ENCODE peak calls at places on chromosome 22, in nine cellular contexts. I, F, L, T, H, C, A, X and E are unnamed samples.
A peak's percentile ranks its signal among the peaks of the same experiment; 100 is the strongest.

GRCh38 chr22:39303358-39303757 is 16.1 kb downstream of the RPL3 start:
- DNase-seq in C (no peak), A (no peak), I (no peak), F (no peak), X (peak; percentile 90), L (no peak), T (no peak), H (no peak), E (no peak)

GRCh38 chr22:31346733-31347250 is 646 bp upstream of the PATZ1 start:
- DNase-seq in H (no peak), F (peak; percentile 51), A (peak; percentile 22), T (no peak), C (no peak), I (peak; percentile 83), L (peak; percentile 42), X (peak; percentile 68), E (peak; percentile 88)

GRCh38 chr22:22031571-22031970 is 49.0 kb upstream of the TOP3B start:
- DNase-seq in C (no peak), A (no peak), I (no peak), X (no peak), T (no peak), H (no peak), F (no peak), L (no peak), E (no peak)

GRCh38 chr22:25702571-25703167 is 39.3 kb upstream of the MYO18B start:
- DNase-seq in I (no peak), C (no peak), L (no peak), X (no peak), A (no peak), F (no peak), H (peak; percentile 32), T (no peak), E (no peak)

GRCh38 chr22:18032455-18033101 is 8.2 kb upstream of the MICAL3 start:
- DNase-seq in I (no peak), A (no peak), T (no peak), L (no peak), H (no peak), F (no peak), X (no peak), C (peak; percentile 60), E (no peak)

GRCh38 chr22:46100401-46101105 is 49.8 kb upstream of the PPARA start:
- DNase-seq in A (no peak), F (no peak), H (no peak), I (no peak), L (no peak), T (no peak), C (no peak), X (no peak), E (no peak)

GRCh38 chr22:33180371-33180770 is 122.2 kb upstream of the SYN3 start:
- DNase-seq in T (no peak), X (no peak), F (no peak), A (no peak), I (no peak), L (no peak), C (no peak), H (no peak), E (no peak)

GRCh38 chr22:32331918-32332725 is 25.5 kb upstream of the RFPL3 start:
- DNase-seq in L (no peak), F (no peak), T (no peak), C (no peak), H (no peak), X (no peak), I (no peak), A (no peak), E (no peak)

GRCh38 chr22:24578355-24579241 is 14.3 kb downstream of the LRRC75B start:
- DNase-seq in I (no peak), H (no peak), L (no peak), T (no peak), X (peak; percentile 98), A (no peak), F (no peak), C (no peak), E (no peak)

GRCh38 chr22:16824718-16825687 is at the start of gene XKR3:
- DNase-seq in A (no peak), C (no peak), H (peak; percentile 37), L (no peak), I (no peak), F (no peak), T (no peak), X (no peak), E (peak; percentile 79)
- H3K4me3 ChIP-seq in A (no peak within 1 kb of the TSS), C (peak within 1 kb of the TSS; percentile 12), H (peak within 1 kb of the TSS; percentile 17), L (no peak within 1 kb of the TSS), I (peak within 1 kb of the TSS; percentile 46), F (no peak within 1 kb of the TSS), T (no peak within 1 kb of the TSS), X (peak within 1 kb of the TSS; percentile 54), E (peak within 1 kb of the TSS; percentile 56)

GRCh38 chr22:47152938-47153337 is 390.5 kb downstream of the TBC1D22A start:
- DNase-seq in H (no peak), A (no peak), I (no peak), L (no peak), X (no peak), C (no peak), T (no peak), F (no peak), E (no peak)

GRCh38 chr22:47155912-47156311 is 393.5 kb downstream of the TBC1D22A start:
- DNase-seq in T (no peak), H (no peak), L (no peak), C (no peak), X (no peak), I (no peak), A (no peak), F (no peak), E (no peak)

GRCh38 chr22:47153854-47154542 is 391.5 kb downstream of the TBC1D22A start:
- DNase-seq in F (no peak), L (no peak), A (no peak), I (peak; percentile 51), X (no peak), H (no peak), C (no peak), T (no peak), E (peak; percentile 24)

GRCh38 chr22:47155131-47155885 is 392.9 kb downstream of the TBC1D22A start:
- DNase-seq in A (no peak), C (no peak), H (no peak), F (no peak), X (no peak), T (no peak), I (no peak), L (no peak), E (no peak)

GRCh38 chr22:47154621-47155081 is 392.2 kb downstream of the TBC1D22A start:
- DNase-seq in C (no peak), T (no peak), X (no peak), A (no peak), H (no peak), F (no peak), I (peak; percentile 88), L (no peak), E (no peak)
- TF ChIP-seq MAX in C (no peak), T (no peak), X (no peak), A (no peak), H (no peak), F (no peak), I (peak; percentile 75), L (no peak), E (no peak)

GRCh38 chr22:36359172-36359973 is 28.4 kb downstream of the MYH9 start:
- DNase-seq in A (no peak), F (no peak), I (no peak), X (no peak), T (no peak), C (no peak), H (peak; percentile 86), L (no peak), E (peak; percentile 71)
- H3K4me3 ChIP-seq in A (no peak overlapping the region), F (no peak overlapping the region), I (no peak overlapping the region), X (no peak overlapping the region), T (peak overlapping the region; percentile 10), C (peak overlapping the region; percentile 19), H (no peak overlapping the region), L (no peak overlapping the region), E (no peak overlapping the region)

GRCh38 chr22:20957691-20958440 is 9.2 kb upstream of the AIFM3 start:
- DNase-seq in T (no peak), I (peak; percentile 25), H (no peak), C (no peak), L (peak; percentile 61), F (no peak), X (no peak), A (no peak), E (no peak)
- TF ChIP-seq MAX in T (no peak), I (no peak), H (no peak), C (peak; percentile 30), L (peak; percentile 45), F (no peak), X (no peak), A (no peak), E (no peak)